ENCODE peak calls at places on chromosomes 1 and 21, in six cellular contexts. One of them, this sample, is unnamed.

GRCh38 chr1:156677616-156678596 is 699 bp upstream of the NES start:
- DNase-seq in stimulated activated CD8-positive, alpha-beta memory T cell treated with anti-CD3 and anti-CD28 coated beads, Interleukin-2, amount 100 ng/mL, for 1 hour: no peak
- DNase-seq in T47D: peak; percentile 83
- DNase-seq in HT1080: peak; percentile 70
- DNase-seq in SHP77: peak; percentile 87
- DNase-seq in stimulated activated CD4-positive, alpha-beta T cell treated with anti-CD3 and anti-CD28 coated beads, Interleukin-15, amount 100 ng/mL, for 24 hours: peak; percentile 33
- DNase-seq in this sample: peak; percentile 44

GRCh38 chr1:160094806-160095205 is 3.6 kb downstream of the IGSF8 start:
- DNase-seq in SHP77: no peak
- DNase-seq in stimulated activated CD8-positive, alpha-beta memory T cell treated with anti-CD3 and anti-CD28 coated beads, Interleukin-2, amount 100 ng/mL, for 1 hour: no peak
- DNase-seq in T47D: no peak
- DNase-seq in HT1080: no peak
- DNase-seq in stimulated activated CD4-positive, alpha-beta T cell treated with anti-CD3 and anti-CD28 coated beads, Interleukin-15, amount 100 ng/mL, for 24 hours: no peak
- DNase-seq in this sample: no peak

GRCh38 chr1:117128323-117129079 is 7.0 kb upstream of the TRIM45 start:
- DNase-seq in stimulated activated CD4-positive, alpha-beta T cell treated with anti-CD3 and anti-CD28 coated beads, Interleukin-15, amount 100 ng/mL, for 24 hours: no peak
- DNase-seq in HT1080: peak; percentile 59
- DNase-seq in T47D: peak; percentile 40
- DNase-seq in stimulated activated CD8-positive, alpha-beta memory T cell treated with anti-CD3 and anti-CD28 coated beads, Interleukin-2, amount 100 ng/mL, for 1 hour: no peak
- DNase-seq in SHP77: peak; percentile 12
- DNase-seq in this sample: no peak

GRCh38 chr1:30816211-30817082 is 58.9 kb upstream of the LAPTM5 start:
- DNase-seq in stimulated activated CD4-positive, alpha-beta T cell treated with anti-CD3 and anti-CD28 coated beads, Interleukin-15, amount 100 ng/mL, for 24 hours: no peak
- DNase-seq in T47D: no peak
- DNase-seq in SHP77: peak; percentile 23
- DNase-seq in HT1080: peak; percentile 94
- DNase-seq in stimulated activated CD8-positive, alpha-beta memory T cell treated with anti-CD3 and anti-CD28 coated beads, Interleukin-2, amount 100 ng/mL, for 1 hour: no peak
- DNase-seq in this sample: no peak

GRCh38 chr21:46083271-46084040 is 14.5 kb upstream of the COL6A2 start:
- DNase-seq in SHP77: no peak
- DNase-seq in stimulated activated CD4-positive, alpha-beta T cell treated with anti-CD3 and anti-CD28 coated beads, Interleukin-15, amount 100 ng/mL, for 24 hours: no peak
- DNase-seq in HT1080: no peak
- DNase-seq in T47D: no peak
- DNase-seq in stimulated activated CD8-positive, alpha-beta memory T cell treated with anti-CD3 and anti-CD28 coated beads, Interleukin-2, amount 100 ng/mL, for 1 hour: no peak
- DNase-seq in this sample: no peak

GRCh38 chr1:180525696-180526000 is 23.3 kb upstream of the ACBD6 start:
- DNase-seq in T47D: no peak
- DNase-seq in stimulated activated CD8-positive, alpha-beta memory T cell treated with anti-CD3 and anti-CD28 coated beads, Interleukin-2, amount 100 ng/mL, for 1 hour: no peak
- DNase-seq in SHP77: no peak
- DNase-seq in stimulated activated CD4-positive, alpha-beta T cell treated with anti-CD3 and anti-CD28 coated beads, Interleukin-15, amount 100 ng/mL, for 24 hours: no peak
- DNase-seq in HT1080: no peak
- DNase-seq in this sample: no peak

GRCh38 chr1:19010995-19011696 is 54.7 kb upstream of the IFFO2 start:
- DNase-seq in stimulated activated CD8-positive, alpha-beta memory T cell treated with anti-CD3 and anti-CD28 coated beads, Interleukin-2, amount 100 ng/mL, for 1 hour: peak; percentile 25
- DNase-seq in HT1080: peak; percentile 98
- DNase-seq in SHP77: no peak
- DNase-seq in stimulated activated CD4-positive, alpha-beta T cell treated with anti-CD3 and anti-CD28 coated beads, Interleukin-15, amount 100 ng/mL, for 24 hours: peak; percentile 90
- DNase-seq in T47D: peak; percentile 83
- DNase-seq in this sample: peak; percentile 93

GRCh38 chr1:72281144-72281543 is 1.2 kb downstream of the NEGR1 start:
- DNase-seq in SHP77: no peak
- DNase-seq in stimulated activated CD4-positive, alpha-beta T cell treated with anti-CD3 and anti-CD28 coated beads, Interleukin-15, amount 100 ng/mL, for 24 hours: no peak
- DNase-seq in stimulated activated CD8-positive, alpha-beta memory T cell treated with anti-CD3 and anti-CD28 coated beads, Interleukin-2, amount 100 ng/mL, for 1 hour: no peak
- DNase-seq in T47D: no peak
- DNase-seq in HT1080: peak; percentile 18
- DNase-seq in this sample: no peak

GRCh38 chr1:3955196-3955772 is 55.2 kb upstream of the C1orf174 start:
- DNase-seq in T47D: no peak
- DNase-seq in stimulated activated CD4-positive, alpha-beta T cell treated with anti-CD3 and anti-CD28 coated beads, Interleukin-15, amount 100 ng/mL, for 24 hours: no peak
- DNase-seq in stimulated activated CD8-positive, alpha-beta memory T cell treated with anti-CD3 and anti-CD28 coated beads, Interleukin-2, amount 100 ng/mL, for 1 hour: no peak
- DNase-seq in HT1080: no peak
- DNase-seq in SHP77: no peak
- DNase-seq in this sample: no peak

GRCh38 chr21:26116456-26117011 is 54.0 kb downstream of the APP start:
- DNase-seq in HT1080: no peak
- DNase-seq in T47D: peak; percentile 94
- DNase-seq in stimulated activated CD8-positive, alpha-beta memory T cell treated with anti-CD3 and anti-CD28 coated beads, Interleukin-2, amount 100 ng/mL, for 1 hour: no peak
- DNase-seq in SHP77: no peak
- DNase-seq in stimulated activated CD4-positive, alpha-beta T cell treated with anti-CD3 and anti-CD28 coated beads, Interleukin-15, amount 100 ng/mL, for 24 hours: no peak
- DNase-seq in this sample: no peak

GRCh38 chr1:117017062-117017461 is 15.5 kb downstream of the CD101 start:
- DNase-seq in HT1080: no peak
- DNase-seq in stimulated activated CD8-positive, alpha-beta memory T cell treated with anti-CD3 and anti-CD28 coated beads, Interleukin-2, amount 100 ng/mL, for 1 hour: no peak
- DNase-seq in SHP77: no peak
- DNase-seq in T47D: no peak
- DNase-seq in stimulated activated CD4-positive, alpha-beta T cell treated with anti-CD3 and anti-CD28 coated beads, Interleukin-15, amount 100 ng/mL, for 24 hours: no peak
- DNase-seq in this sample: no peak

GRCh38 chr1:42931911-42932422 is 26.7 kb downstream of the SLC2A1 start:
- DNase-seq in SHP77: no peak
- DNase-seq in stimulated activated CD4-positive, alpha-beta T cell treated with anti-CD3 and anti-CD28 coated beads, Interleukin-15, amount 100 ng/mL, for 24 hours: peak; percentile 81
- DNase-seq in stimulated activated CD8-positive, alpha-beta memory T cell treated with anti-CD3 and anti-CD28 coated beads, Interleukin-2, amount 100 ng/mL, for 1 hour: peak; percentile 56
- DNase-seq in T47D: peak; percentile 87
- DNase-seq in HT1080: no peak
- DNase-seq in this sample: peak; percentile 88

GRCh38 chr1:94792473-94792875 is 27.7 kb upstream of the SLC44A3 start:
- DNase-seq in stimulated activated CD4-positive, alpha-beta T cell treated with anti-CD3 and anti-CD28 coated beads, Interleukin-15, amount 100 ng/mL, for 24 hours: no peak
- DNase-seq in T47D: peak; percentile 23
- DNase-seq in SHP77: peak; percentile 48
- DNase-seq in stimulated activated CD8-positive, alpha-beta memory T cell treated with anti-CD3 and anti-CD28 coated beads, Interleukin-2, amount 100 ng/mL, for 1 hour: no peak
- DNase-seq in HT1080: peak; percentile 82
- DNase-seq in this sample: no peak

GRCh38 chr1:234884006-234884405 is 244.6 kb downstream of the TOMM20 start:
- DNase-seq in SHP77: no peak
- DNase-seq in stimulated activated CD8-positive, alpha-beta memory T cell treated with anti-CD3 and anti-CD28 coated beads, Interleukin-2, amount 100 ng/mL, for 1 hour: no peak
- DNase-seq in stimulated activated CD4-positive, alpha-beta T cell treated with anti-CD3 and anti-CD28 coated beads, Interleukin-15, amount 100 ng/mL, for 24 hours: no peak
- DNase-seq in HT1080: no peak
- DNase-seq in T47D: no peak
- DNase-seq in this sample: no peak

GRCh38 chr1:16451868-16452528 is 11.5 kb downstream of the NECAP2 start:
- DNase-seq in HT1080: no peak
- DNase-seq in SHP77: no peak
- DNase-seq in T47D: no peak
- DNase-seq in stimulated activated CD4-positive, alpha-beta T cell treated with anti-CD3 and anti-CD28 coated beads, Interleukin-15, amount 100 ng/mL, for 24 hours: no peak
- DNase-seq in stimulated activated CD8-positive, alpha-beta memory T cell treated with anti-CD3 and anti-CD28 coated beads, Interleukin-2, amount 100 ng/mL, for 1 hour: no peak
- DNase-seq in this sample: no peak

GRCh38 chr21:26835027-26835713 is 10.0 kb downstream of the ADAMTS1 start:
- DNase-seq in HT1080: peak; percentile 48
- DNase-seq in SHP77: no peak
- DNase-seq in stimulated activated CD8-positive, alpha-beta memory T cell treated with anti-CD3 and anti-CD28 coated beads, Interleukin-2, amount 100 ng/mL, for 1 hour: no peak
- DNase-seq in stimulated activated CD4-positive, alpha-beta T cell treated with anti-CD3 and anti-CD28 coated beads, Interleukin-15, amount 100 ng/mL, for 24 hours: no peak
- DNase-seq in T47D: no peak
- DNase-seq in this sample: no peak

GRCh38 chr1:174074757-174075156 is 52.6 kb upstream of the RC3H1 start:
- DNase-seq in SHP77: peak; percentile 16
- DNase-seq in HT1080: no peak
- DNase-seq in stimulated activated CD8-positive, alpha-beta memory T cell treated with anti-CD3 and anti-CD28 coated beads, Interleukin-2, amount 100 ng/mL, for 1 hour: no peak
- DNase-seq in T47D: peak; percentile 52
- DNase-seq in stimulated activated CD4-positive, alpha-beta T cell treated with anti-CD3 and anti-CD28 coated beads, Interleukin-15, amount 100 ng/mL, for 24 hours: no peak
- DNase-seq in this sample: no peak

GRCh38 chr1:244919320-244920282 is 55.3 kb upstream of the HNRNPU start:
- DNase-seq in stimulated activated CD4-positive, alpha-beta T cell treated with anti-CD3 and anti-CD28 coated beads, Interleukin-15, amount 100 ng/mL, for 24 hours: no peak
- DNase-seq in SHP77: no peak
- DNase-seq in HT1080: no peak
- DNase-seq in stimulated activated CD8-positive, alpha-beta memory T cell treated with anti-CD3 and anti-CD28 coated beads, Interleukin-2, amount 100 ng/mL, for 1 hour: no peak
- DNase-seq in T47D: no peak
- DNase-seq in this sample: no peak

GRCh38 chr1:204207136-204207616 is 6.6 kb downstream of the GOLT1A start:
- DNase-seq in stimulated activated CD4-positive, alpha-beta T cell treated with anti-CD3 and anti-CD28 coated beads, Interleukin-15, amount 100 ng/mL, for 24 hours: peak; percentile 84
- DNase-seq in T47D: peak; percentile 73
- DNase-seq in stimulated activated CD8-positive, alpha-beta memory T cell treated with anti-CD3 and anti-CD28 coated beads, Interleukin-2, amount 100 ng/mL, for 1 hour: peak; percentile 55
- DNase-seq in SHP77: peak; percentile 35
- DNase-seq in HT1080: peak; percentile 20
- DNase-seq in this sample: peak; percentile 81

GRCh38 chr1:78146137-78146822 is 100.5 kb downstream of the GIPC2 start:
- DNase-seq in SHP77: no peak
- DNase-seq in HT1080: no peak
- DNase-seq in stimulated activated CD8-positive, alpha-beta memory T cell treated with anti-CD3 and anti-CD28 coated beads, Interleukin-2, amount 100 ng/mL, for 1 hour: no peak
- DNase-seq in stimulated activated CD4-positive, alpha-beta T cell treated with anti-CD3 and anti-CD28 coated beads, Interleukin-15, amount 100 ng/mL, for 24 hours: no peak
- DNase-seq in T47D: no peak
- DNase-seq in this sample: no peak

GRCh38 chr1:25543425-25544242 is at the start of gene LDLRAP1:
- DNase-seq in SHP77: no peak
- DNase-seq in HT1080: peak; percentile 64
- DNase-seq in T47D: peak; percentile 80
- DNase-seq in stimulated activated CD4-positive, alpha-beta T cell treated with anti-CD3 and anti-CD28 coated beads, Interleukin-15, amount 100 ng/mL, for 24 hours: peak; percentile 77
- DNase-seq in stimulated activated CD8-positive, alpha-beta memory T cell treated with anti-CD3 and anti-CD28 coated beads, Interleukin-2, amount 100 ng/mL, for 1 hour: peak; percentile 31
- DNase-seq in this sample: peak; percentile 75

GRCh38 chr1:235552146-235552716 is 48.0 kb upstream of the B3GALNT2 start:
- DNase-seq in stimulated activated CD4-positive, alpha-beta T cell treated with anti-CD3 and anti-CD28 coated beads, Interleukin-15, amount 100 ng/mL, for 24 hours: no peak
- DNase-seq in T47D: no peak
- DNase-seq in HT1080: no peak
- DNase-seq in stimulated activated CD8-positive, alpha-beta memory T cell treated with anti-CD3 and anti-CD28 coated beads, Interleukin-2, amount 100 ng/mL, for 1 hour: no peak
- DNase-seq in SHP77: no peak
- DNase-seq in this sample: no peak

GRCh38 chr1:16146888-16147614 is 8.8 kb downstream of the EPHA2 start:
- DNase-seq in HT1080: no peak
- DNase-seq in T47D: no peak
- DNase-seq in stimulated activated CD4-positive, alpha-beta T cell treated with anti-CD3 and anti-CD28 coated beads, Interleukin-15, amount 100 ng/mL, for 24 hours: no peak
- DNase-seq in stimulated activated CD8-positive, alpha-beta memory T cell treated with anti-CD3 and anti-CD28 coated beads, Interleukin-2, amount 100 ng/mL, for 1 hour: no peak
- DNase-seq in SHP77: no peak
- DNase-seq in this sample: no peak

GRCh38 chr21:38255718-38256117 is 1.1 kb upstream of the KCNJ15 start:
- DNase-seq in T47D: no peak
- DNase-seq in stimulated activated CD8-positive, alpha-beta memory T cell treated with anti-CD3 and anti-CD28 coated beads, Interleukin-2, amount 100 ng/mL, for 1 hour: no peak
- DNase-seq in SHP77: no peak
- DNase-seq in HT1080: no peak
- DNase-seq in stimulated activated CD4-positive, alpha-beta T cell treated with anti-CD3 and anti-CD28 coated beads, Interleukin-15, amount 100 ng/mL, for 24 hours: no peak
- DNase-seq in this sample: no peak

GRCh38 chr1:170660281-170660713 is 3.6 kb upstream of the PRRX1 start:
- DNase-seq in HT1080: no peak
- DNase-seq in stimulated activated CD8-positive, alpha-beta memory T cell treated with anti-CD3 and anti-CD28 coated beads, Interleukin-2, amount 100 ng/mL, for 1 hour: no peak
- DNase-seq in T47D: no peak
- DNase-seq in stimulated activated CD4-positive, alpha-beta T cell treated with anti-CD3 and anti-CD28 coated beads, Interleukin-15, amount 100 ng/mL, for 24 hours: no peak
- DNase-seq in SHP77: no peak
- DNase-seq in this sample: no peak

GRCh38 chr1:208112380-208112779 is 131.8 kb downstream of the PLXNA2 start:
- DNase-seq in HT1080: no peak
- DNase-seq in stimulated activated CD8-positive, alpha-beta memory T cell treated with anti-CD3 and anti-CD28 coated beads, Interleukin-2, amount 100 ng/mL, for 1 hour: no peak
- DNase-seq in SHP77: peak; percentile 17
- DNase-seq in T47D: no peak
- DNase-seq in stimulated activated CD4-positive, alpha-beta T cell treated with anti-CD3 and anti-CD28 coated beads, Interleukin-15, amount 100 ng/mL, for 24 hours: no peak
- DNase-seq in this sample: no peak

GRCh38 chr1:151458936-151459330 is 361 bp downstream of the POGZ start:
- DNase-seq in stimulated activated CD4-positive, alpha-beta T cell treated with anti-CD3 and anti-CD28 coated beads, Interleukin-15, amount 100 ng/mL, for 24 hours: peak; percentile 64
- DNase-seq in HT1080: peak; percentile 59
- DNase-seq in SHP77: peak; percentile 78
- DNase-seq in T47D: peak; percentile 79
- DNase-seq in stimulated activated CD8-positive, alpha-beta memory T cell treated with anti-CD3 and anti-CD28 coated beads, Interleukin-2, amount 100 ng/mL, for 1 hour: no peak
- DNase-seq in this sample: peak; percentile 67

GRCh38 chr1:39832294-39832693 is 43.6 kb upstream of the BMP8B start:
- DNase-seq in stimulated activated CD4-positive, alpha-beta T cell treated with anti-CD3 and anti-CD28 coated beads, Interleukin-15, amount 100 ng/mL, for 24 hours: no peak
- DNase-seq in T47D: no peak
- DNase-seq in stimulated activated CD8-positive, alpha-beta memory T cell treated with anti-CD3 and anti-CD28 coated beads, Interleukin-2, amount 100 ng/mL, for 1 hour: no peak
- DNase-seq in SHP77: no peak
- DNase-seq in HT1080: no peak
- DNase-seq in this sample: no peak

GRCh38 chr1:200281451-200281850 is 128.4 kb downstream of the ZNF281 start:
- DNase-seq in stimulated activated CD8-positive, alpha-beta memory T cell treated with anti-CD3 and anti-CD28 coated beads, Interleukin-2, amount 100 ng/mL, for 1 hour: no peak
- DNase-seq in SHP77: no peak
- DNase-seq in T47D: no peak
- DNase-seq in stimulated activated CD4-positive, alpha-beta T cell treated with anti-CD3 and anti-CD28 coated beads, Interleukin-15, amount 100 ng/mL, for 24 hours: no peak
- DNase-seq in HT1080: no peak
- DNase-seq in this sample: no peak

GRCh38 chr21:46498335-46499050 is 39.8 kb downstream of the DIP2A start:
- DNase-seq in HT1080: peak; percentile 62
- DNase-seq in SHP77: no peak
- DNase-seq in stimulated activated CD8-positive, alpha-beta memory T cell treated with anti-CD3 and anti-CD28 coated beads, Interleukin-2, amount 100 ng/mL, for 1 hour: no peak
- DNase-seq in stimulated activated CD4-positive, alpha-beta T cell treated with anti-CD3 and anti-CD28 coated beads, Interleukin-15, amount 100 ng/mL, for 24 hours: peak; percentile 6
- DNase-seq in T47D: no peak
- DNase-seq in this sample: no peak

GRCh38 chr1:153977250-153978240 is at the start of gene JTB:
- DNase-seq in stimulated activated CD8-positive, alpha-beta memory T cell treated with anti-CD3 and anti-CD28 coated beads, Interleukin-2, amount 100 ng/mL, for 1 hour: peak; percentile 52
- DNase-seq in HT1080: peak; percentile 68
- DNase-seq in T47D: peak; percentile 91
- DNase-seq in stimulated activated CD4-positive, alpha-beta T cell treated with anti-CD3 and anti-CD28 coated beads, Interleukin-15, amount 100 ng/mL, for 24 hours: peak; percentile 93
- DNase-seq in SHP77: peak; percentile 98
- DNase-seq in this sample: peak; percentile 92

GRCh38 chr21:39788383-39788782 is 43.4 kb downstream of the IGSF5 start:
- DNase-seq in stimulated activated CD4-positive, alpha-beta T cell treated with anti-CD3 and anti-CD28 coated beads, Interleukin-15, amount 100 ng/mL, for 24 hours: no peak
- DNase-seq in T47D: peak; percentile 98
- DNase-seq in HT1080: peak; percentile 84
- DNase-seq in stimulated activated CD8-positive, alpha-beta memory T cell treated with anti-CD3 and anti-CD28 coated beads, Interleukin-2, amount 100 ng/mL, for 1 hour: no peak
- DNase-seq in SHP77: peak; percentile 82
- DNase-seq in this sample: no peak

GRCh38 chr1:50568782-50569181 is 145.5 kb upstream of the DMRTA2 start:
- DNase-seq in T47D: no peak
- DNase-seq in HT1080: no peak
- DNase-seq in stimulated activated CD4-positive, alpha-beta T cell treated with anti-CD3 and anti-CD28 coated beads, Interleukin-15, amount 100 ng/mL, for 24 hours: no peak
- DNase-seq in stimulated activated CD8-positive, alpha-beta memory T cell treated with anti-CD3 and anti-CD28 coated beads, Interleukin-2, amount 100 ng/mL, for 1 hour: no peak
- DNase-seq in SHP77: no peak
- DNase-seq in this sample: no peak

GRCh38 chr1:72397786-72398185 is 115.4 kb upstream of the NEGR1 start:
- DNase-seq in HT1080: peak; percentile 68
- DNase-seq in stimulated activated CD8-positive, alpha-beta memory T cell treated with anti-CD3 and anti-CD28 coated beads, Interleukin-2, amount 100 ng/mL, for 1 hour: no peak
- DNase-seq in stimulated activated CD4-positive, alpha-beta T cell treated with anti-CD3 and anti-CD28 coated beads, Interleukin-15, amount 100 ng/mL, for 24 hours: no peak
- DNase-seq in SHP77: peak; percentile 1
- DNase-seq in T47D: no peak
- DNase-seq in this sample: no peak

GRCh38 chr1:51234721-51235425 is 1.2 kb upstream of the RNF11 start:
- DNase-seq in T47D: peak; percentile 69
- DNase-seq in SHP77: peak; percentile 89
- DNase-seq in stimulated activated CD8-positive, alpha-beta memory T cell treated with anti-CD3 and anti-CD28 coated beads, Interleukin-2, amount 100 ng/mL, for 1 hour: peak; percentile 9
- DNase-seq in HT1080: peak; percentile 53
- DNase-seq in stimulated activated CD4-positive, alpha-beta T cell treated with anti-CD3 and anti-CD28 coated beads, Interleukin-15, amount 100 ng/mL, for 24 hours: peak; percentile 59
- DNase-seq in this sample: peak; percentile 81

GRCh38 chr1:246139745-246140182 is 367.3 kb downstream of the SMYD3 start:
- DNase-seq in stimulated activated CD4-positive, alpha-beta T cell treated with anti-CD3 and anti-CD28 coated beads, Interleukin-15, amount 100 ng/mL, for 24 hours: no peak
- DNase-seq in SHP77: no peak
- DNase-seq in T47D: peak; percentile 35
- DNase-seq in stimulated activated CD8-positive, alpha-beta memory T cell treated with anti-CD3 and anti-CD28 coated beads, Interleukin-2, amount 100 ng/mL, for 1 hour: no peak
- DNase-seq in HT1080: peak; percentile 94
- DNase-seq in this sample: no peak

This sample was measured in activated CD4-positive, alpha-beta memory T cell treated with anti-CD3 and anti-CD28 coated beads for 36 hours.